ENCODE peak calls at places on chromosomes 3 and 15, in six cellular contexts. One of them, this sample, is unnamed.
A peak's percentile ranks its signal among the peaks of the same experiment; 100 is the strongest.

GRCh38 chr15:70081612-70082011 is 16.1 kb downstream of the TLE3 start:
- DNase-seq in stimulated activated CD4-positive, alpha-beta T cell treated with anti-CD3 and anti-CD28 coated beads, Interleukin-2, amount 100 ng/mL, for 48 hours: no peak
- DNase-seq in H7: peak; percentile 65
- DNase-seq in Calu3: no peak
- DNase-seq in GOT3: no peak
- DNase-seq in HTR-8/SVneo: no peak
- DNase-seq in this sample: no peak

GRCh38 chr3:177665122-177665808 is 468.0 kb upstream of the TBL1XR1 start:
- DNase-seq in stimulated activated CD4-positive, alpha-beta T cell treated with anti-CD3 and anti-CD28 coated beads, Interleukin-2, amount 100 ng/mL, for 48 hours: no peak
- DNase-seq in H7: no peak
- DNase-seq in Calu3: no peak
- DNase-seq in GOT3: no peak
- DNase-seq in HTR-8/SVneo: no peak
- DNase-seq in this sample: no peak

GRCh38 chr3:27560484-27561056 is 76.4 kb upstream of the SLC4A7 start:
- DNase-seq in stimulated activated CD4-positive, alpha-beta T cell treated with anti-CD3 and anti-CD28 coated beads, Interleukin-2, amount 100 ng/mL, for 48 hours: no peak
- DNase-seq in H7: no peak
- DNase-seq in Calu3: no peak
- DNase-seq in GOT3: no peak
- DNase-seq in HTR-8/SVneo: no peak
- DNase-seq in this sample: no peak

GRCh38 chr3:46979958-46980497 is 562 bp downstream of the NBEAL2 start:
- DNase-seq in stimulated activated CD4-positive, alpha-beta T cell treated with anti-CD3 and anti-CD28 coated beads, Interleukin-2, amount 100 ng/mL, for 48 hours: no peak
- DNase-seq in H7: peak; percentile 61
- DNase-seq in Calu3: no peak
- DNase-seq in GOT3: no peak
- DNase-seq in HTR-8/SVneo: no peak
- DNase-seq in this sample: peak; percentile 75

GRCh38 chr3:99012051-99012450 is 110.6 kb upstream of the DCBLD2 start:
- DNase-seq in stimulated activated CD4-positive, alpha-beta T cell treated with anti-CD3 and anti-CD28 coated beads, Interleukin-2, amount 100 ng/mL, for 48 hours: no peak
- DNase-seq in H7: no peak
- DNase-seq in Calu3: no peak
- DNase-seq in GOT3: no peak
- DNase-seq in HTR-8/SVneo: no peak
- DNase-seq in this sample: no peak

GRCh38 chr15:29136815-29137214 is 132.8 kb downstream of the NSMCE3 start:
- DNase-seq in stimulated activated CD4-positive, alpha-beta T cell treated with anti-CD3 and anti-CD28 coated beads, Interleukin-2, amount 100 ng/mL, for 48 hours: no peak
- DNase-seq in H7: peak; percentile 35
- DNase-seq in Calu3: no peak
- DNase-seq in GOT3: no peak
- DNase-seq in HTR-8/SVneo: no peak
- DNase-seq in this sample: no peak

GRCh38 chr3:183435701-183436100 is 7.3 kb upstream of the MCF2L2 start:
- DNase-seq in stimulated activated CD4-positive, alpha-beta T cell treated with anti-CD3 and anti-CD28 coated beads, Interleukin-2, amount 100 ng/mL, for 48 hours: no peak
- DNase-seq in H7: no peak
- DNase-seq in Calu3: no peak
- DNase-seq in GOT3: no peak
- DNase-seq in HTR-8/SVneo: no peak
- DNase-seq in this sample: no peak

GRCh38 chr3:94185753-94186152 is 122.9 kb downstream of the NSUN3 start:
- DNase-seq in stimulated activated CD4-positive, alpha-beta T cell treated with anti-CD3 and anti-CD28 coated beads, Interleukin-2, amount 100 ng/mL, for 48 hours: no peak
- DNase-seq in H7: no peak
- DNase-seq in Calu3: no peak
- DNase-seq in GOT3: no peak
- DNase-seq in HTR-8/SVneo: no peak
- DNase-seq in this sample: no peak

GRCh38 chr3:45544024-45544718 is 50.4 kb upstream of the LIMD1 start:
- DNase-seq in stimulated activated CD4-positive, alpha-beta T cell treated with anti-CD3 and anti-CD28 coated beads, Interleukin-2, amount 100 ng/mL, for 48 hours: no peak
- DNase-seq in H7: no peak
- DNase-seq in Calu3: no peak
- DNase-seq in GOT3: no peak
- DNase-seq in HTR-8/SVneo: no peak
- DNase-seq in this sample: no peak

GRCh38 chr15:77578641-77579372 is 53.9 kb downstream of the LINGO1 start:
- DNase-seq in stimulated activated CD4-positive, alpha-beta T cell treated with anti-CD3 and anti-CD28 coated beads, Interleukin-2, amount 100 ng/mL, for 48 hours: no peak
- DNase-seq in H7: no peak
- DNase-seq in Calu3: no peak
- DNase-seq in GOT3: no peak
- DNase-seq in HTR-8/SVneo: no peak
- DNase-seq in this sample: no peak

GRCh38 chr3:133568294-133569014 is 5.0 kb upstream of the CDV3 start:
- DNase-seq in stimulated activated CD4-positive, alpha-beta T cell treated with anti-CD3 and anti-CD28 coated beads, Interleukin-2, amount 100 ng/mL, for 48 hours: no peak
- DNase-seq in H7: no peak
- DNase-seq in Calu3: peak; percentile 70
- DNase-seq in GOT3: no peak
- DNase-seq in HTR-8/SVneo: peak; percentile 54
- DNase-seq in this sample: no peak

GRCh38 chr3:10006048-10006761 is 19.6 kb upstream of the EMC3 start:
- DNase-seq in stimulated activated CD4-positive, alpha-beta T cell treated with anti-CD3 and anti-CD28 coated beads, Interleukin-2, amount 100 ng/mL, for 48 hours: no peak
- DNase-seq in H7: no peak
- DNase-seq in Calu3: no peak
- DNase-seq in GOT3: no peak
- DNase-seq in HTR-8/SVneo: no peak
- DNase-seq in this sample: no peak

GRCh38 chr15:70902105-70902504 is 9.5 kb downstream of the LRRC49 start:
- DNase-seq in stimulated activated CD4-positive, alpha-beta T cell treated with anti-CD3 and anti-CD28 coated beads, Interleukin-2, amount 100 ng/mL, for 48 hours: no peak
- DNase-seq in H7: no peak
- DNase-seq in Calu3: no peak
- DNase-seq in GOT3: no peak
- DNase-seq in HTR-8/SVneo: peak; percentile 67
- DNase-seq in this sample: no peak

GRCh38 chr3:126956866-126957650 is 25.9 kb upstream of the PLXNA1 start:
- DNase-seq in stimulated activated CD4-positive, alpha-beta T cell treated with anti-CD3 and anti-CD28 coated beads, Interleukin-2, amount 100 ng/mL, for 48 hours: no peak
- DNase-seq in H7: peak; percentile 70
- DNase-seq in Calu3: no peak
- DNase-seq in GOT3: no peak
- DNase-seq in HTR-8/SVneo: no peak
- DNase-seq in this sample: peak; percentile 41

GRCh38 chr3:46612324-46612723 is at the start of gene FAM240A:
- DNase-seq in stimulated activated CD4-positive, alpha-beta T cell treated with anti-CD3 and anti-CD28 coated beads, Interleukin-2, amount 100 ng/mL, for 48 hours: no peak
- DNase-seq in H7: no peak
- DNase-seq in Calu3: no peak
- DNase-seq in GOT3: no peak
- DNase-seq in HTR-8/SVneo: no peak
- DNase-seq in this sample: no peak

GRCh38 chr3:9887478-9887877 is 2.9 kb upstream of the JAGN1 start:
- DNase-seq in stimulated activated CD4-positive, alpha-beta T cell treated with anti-CD3 and anti-CD28 coated beads, Interleukin-2, amount 100 ng/mL, for 48 hours: no peak
- DNase-seq in H7: no peak
- DNase-seq in Calu3: no peak
- DNase-seq in GOT3: no peak
- DNase-seq in HTR-8/SVneo: no peak
- DNase-seq in this sample: no peak

GRCh38 chr3:46997453-46998091 is 18.1 kb downstream of the NBEAL2 start:
- DNase-seq in stimulated activated CD4-positive, alpha-beta T cell treated with anti-CD3 and anti-CD28 coated beads, Interleukin-2, amount 100 ng/mL, for 48 hours: no peak
- DNase-seq in H7: peak; percentile 49
- DNase-seq in Calu3: no peak
- DNase-seq in GOT3: no peak
- DNase-seq in HTR-8/SVneo: no peak
- DNase-seq in this sample: peak; percentile 47

GRCh38 chr3:48047841-48048456 is 31.7 kb upstream of the MAP4 start:
- DNase-seq in stimulated activated CD4-positive, alpha-beta T cell treated with anti-CD3 and anti-CD28 coated beads, Interleukin-2, amount 100 ng/mL, for 48 hours: no peak
- DNase-seq in H7: no peak
- DNase-seq in Calu3: no peak
- DNase-seq in GOT3: no peak
- DNase-seq in HTR-8/SVneo: no peak
- DNase-seq in this sample: no peak

GRCh38 chr3:52277071-52277964 is 1.1 kb downstream of the WDR82 start:
- DNase-seq in stimulated activated CD4-positive, alpha-beta T cell treated with anti-CD3 and anti-CD28 coated beads, Interleukin-2, amount 100 ng/mL, for 48 hours: peak; percentile 74
- DNase-seq in H7: peak; percentile 79
- DNase-seq in Calu3: peak; percentile 68
- DNase-seq in GOT3: peak; percentile 23
- DNase-seq in HTR-8/SVneo: peak; percentile 48
- DNase-seq in this sample: peak; percentile 88

GRCh38 chr15:78024141-78024567 is 53.4 kb downstream of the TBC1D2B start:
- DNase-seq in stimulated activated CD4-positive, alpha-beta T cell treated with anti-CD3 and anti-CD28 coated beads, Interleukin-2, amount 100 ng/mL, for 48 hours: no peak
- DNase-seq in H7: no peak
- DNase-seq in Calu3: no peak
- DNase-seq in GOT3: no peak
- DNase-seq in HTR-8/SVneo: no peak
- DNase-seq in this sample: peak; percentile 85

GRCh38 chr3:62665627-62666433 is 209.4 kb downstream of the CADPS start:
- DNase-seq in stimulated activated CD4-positive, alpha-beta T cell treated with anti-CD3 and anti-CD28 coated beads, Interleukin-2, amount 100 ng/mL, for 48 hours: peak; percentile 24
- DNase-seq in H7: peak; percentile 26
- DNase-seq in Calu3: peak; percentile 75
- DNase-seq in GOT3: peak; percentile 35
- DNase-seq in HTR-8/SVneo: peak; percentile 9
- DNase-seq in this sample: peak; percentile 63

GRCh38 chr3:120780977-120781376 is 38.4 kb downstream of the GTF2E1 start:
- DNase-seq in stimulated activated CD4-positive, alpha-beta T cell treated with anti-CD3 and anti-CD28 coated beads, Interleukin-2, amount 100 ng/mL, for 48 hours: no peak
- DNase-seq in H7: no peak
- DNase-seq in Calu3: no peak
- DNase-seq in GOT3: no peak
- DNase-seq in HTR-8/SVneo: peak; percentile 64
- DNase-seq in this sample: peak; percentile 43

GRCh38 chr3:8964436-8965370 is 1.4 kb upstream of the RAD18 start:
- DNase-seq in stimulated activated CD4-positive, alpha-beta T cell treated with anti-CD3 and anti-CD28 coated beads, Interleukin-2, amount 100 ng/mL, for 48 hours: no peak
- DNase-seq in H7: no peak
- DNase-seq in Calu3: peak; percentile 45
- DNase-seq in GOT3: no peak
- DNase-seq in HTR-8/SVneo: peak; percentile 81
- DNase-seq in this sample: no peak

GRCh38 chr3:126713229-126713628 is 9.2 kb downstream of the CHCHD6 start:
- DNase-seq in stimulated activated CD4-positive, alpha-beta T cell treated with anti-CD3 and anti-CD28 coated beads, Interleukin-2, amount 100 ng/mL, for 48 hours: no peak
- DNase-seq in H7: no peak
- DNase-seq in Calu3: no peak
- DNase-seq in GOT3: no peak
- DNase-seq in HTR-8/SVneo: no peak
- DNase-seq in this sample: no peak

GRCh38 chr15:92294759-92295158 is 98.9 kb upstream of the ST8SIA2 start:
- DNase-seq in stimulated activated CD4-positive, alpha-beta T cell treated with anti-CD3 and anti-CD28 coated beads, Interleukin-2, amount 100 ng/mL, for 48 hours: no peak
- DNase-seq in H7: no peak
- DNase-seq in Calu3: no peak
- DNase-seq in GOT3: no peak
- DNase-seq in HTR-8/SVneo: no peak
- DNase-seq in this sample: no peak

GRCh38 chr3:11716576-11717250 is 73.0 kb upstream of the VGLL4 start:
- DNase-seq in stimulated activated CD4-positive, alpha-beta T cell treated with anti-CD3 and anti-CD28 coated beads, Interleukin-2, amount 100 ng/mL, for 48 hours: no peak
- DNase-seq in H7: no peak
- DNase-seq in Calu3: no peak
- DNase-seq in GOT3: no peak
- DNase-seq in HTR-8/SVneo: no peak
- DNase-seq in this sample: no peak

GRCh38 chr3:182565916-182566524 is 227.3 kb upstream of the ATP11B start:
- DNase-seq in stimulated activated CD4-positive, alpha-beta T cell treated with anti-CD3 and anti-CD28 coated beads, Interleukin-2, amount 100 ng/mL, for 48 hours: no peak
- DNase-seq in H7: no peak
- DNase-seq in Calu3: no peak
- DNase-seq in GOT3: no peak
- DNase-seq in HTR-8/SVneo: no peak
- DNase-seq in this sample: no peak

GRCh38 chr3:37892917-37893595 is 31.4 kb downstream of the CTDSPL start:
- DNase-seq in stimulated activated CD4-positive, alpha-beta T cell treated with anti-CD3 and anti-CD28 coated beads, Interleukin-2, amount 100 ng/mL, for 48 hours: no peak
- DNase-seq in H7: no peak
- DNase-seq in Calu3: peak; percentile 26
- DNase-seq in GOT3: no peak
- DNase-seq in HTR-8/SVneo: no peak
- DNase-seq in this sample: peak; percentile 76

GRCh38 chr3:50655009-50655830 is 19.5 kb upstream of the DOCK3 start:
- DNase-seq in stimulated activated CD4-positive, alpha-beta T cell treated with anti-CD3 and anti-CD28 coated beads, Interleukin-2, amount 100 ng/mL, for 48 hours: no peak
- DNase-seq in H7: no peak
- DNase-seq in Calu3: no peak
- DNase-seq in GOT3: no peak
- DNase-seq in HTR-8/SVneo: no peak
- DNase-seq in this sample: no peak

GRCh38 chr3:66394261-66395249 is 106.3 kb downstream of the LRIG1 start:
- DNase-seq in stimulated activated CD4-positive, alpha-beta T cell treated with anti-CD3 and anti-CD28 coated beads, Interleukin-2, amount 100 ng/mL, for 48 hours: no peak
- DNase-seq in H7: no peak
- DNase-seq in Calu3: no peak
- DNase-seq in GOT3: no peak
- DNase-seq in HTR-8/SVneo: no peak
- DNase-seq in this sample: no peak

GRCh38 chr3:146589899-146590508 is 15.1 kb downstream of the PLSCR5 start:
- DNase-seq in stimulated activated CD4-positive, alpha-beta T cell treated with anti-CD3 and anti-CD28 coated beads, Interleukin-2, amount 100 ng/mL, for 48 hours: no peak
- DNase-seq in H7: no peak
- DNase-seq in Calu3: peak; percentile 64
- DNase-seq in GOT3: no peak
- DNase-seq in HTR-8/SVneo: peak; percentile 25
- DNase-seq in this sample: peak; percentile 55

GRCh38 chr15:33243869-33244268 is 49.4 kb upstream of the FMN1 start:
- DNase-seq in stimulated activated CD4-positive, alpha-beta T cell treated with anti-CD3 and anti-CD28 coated beads, Interleukin-2, amount 100 ng/mL, for 48 hours: no peak
- DNase-seq in H7: no peak
- DNase-seq in Calu3: no peak
- DNase-seq in GOT3: no peak
- DNase-seq in HTR-8/SVneo: peak; percentile 46
- DNase-seq in this sample: no peak